ENCODE peak calls at places on chromosomes 11 and 22, in five cellular contexts. J is lower lobe of right lung; W is GM04503; S is GM04504; K is CD8-positive, alpha-beta memory T cell. Q is an unnamed sample.

GRCh38 chr11:79241205-79241604 is 199.6 kb downstream of the TENM4 start:
- DNase-seq in J (no peak), W (no peak), S (no peak), K (no peak), Q (no peak)

GRCh38 chr22:50305658-50306566 is 1.5 kb downstream of the PLXNB2 start:
- DNase-seq in J (peak), W (peak), S (peak), K (no peak), Q (peak)

GRCh38 chr11:123469089-123469488 is 39.0 kb downstream of the GRAMD1B start:
- DNase-seq in J (no peak), W (no peak), S (no peak), K (no peak), Q (no peak)

GRCh38 chr22:25762147-25762546 is 20.2 kb downstream of the MYO18B start:
- DNase-seq in J (no peak), W (no peak), S (no peak), K (no peak), Q (no peak)

GRCh38 chr11:34236572-34236971 is 121.2 kb downstream of the ABTB2 start:
- DNase-seq in J (no peak), W (no peak), S (no peak), K (no peak), Q (no peak)

GRCh38 chr11:40514124-40514523 is 945.3 kb downstream of the LRRC4C start:
- DNase-seq in J (no peak), W (no peak), S (no peak), K (no peak), Q (no peak)

GRCh38 chr11:1337647-1338007 is 28.2 kb upstream of the TOLLIP start:
- DNase-seq in J (no peak), W (no peak), S (no peak), K (peak), Q (no peak)

GRCh38 chr11:62791501-62792192 is at the start of gene TMEM223:
- DNase-seq in J (peak), W (no peak), S (peak), K (peak), Q (peak)